ENCODE peak calls at places on chromosomes 13 and 19, in eight cellular contexts. One of them, this sample, is unnamed.

GRCh38 chr13:20547479-20547908 is 19.5 kb upstream of the IFT88 start:
- DNase-seq in aorta: no peak
- DNase-seq in left ventricle myocardium superior: no peak
- DNase-seq in natural killer cell: no peak
- DNase-seq in activated naive CD8-positive, alpha-beta T cell treated with anti-CD3 and anti-CD28 coated beads, Interleukin-2, amount 50 U/mL, for 24 hours: no peak
- DNase-seq in HTR-8/SVneo: no peak
- DNase-seq in cardiac muscle cell: no peak
- DNase-seq in fibroblast of lung: no peak
- DNase-seq in this sample: no peak

GRCh38 chr13:106432636-106433035 is 102.8 kb downstream of the EFNB2 start:
- DNase-seq in aorta: no peak
- DNase-seq in activated naive CD8-positive, alpha-beta T cell treated with anti-CD3 and anti-CD28 coated beads, Interleukin-2, amount 50 U/mL, for 24 hours: no peak
- DNase-seq in natural killer cell: no peak
- DNase-seq in fibroblast of lung: peak; percentile 11
- DNase-seq in HTR-8/SVneo: no peak
- DNase-seq in left ventricle myocardium superior: no peak
- DNase-seq in cardiac muscle cell: no peak
- DNase-seq in this sample: no peak

GRCh38 chr19:4506449-4507149 is 11.7 kb downstream of the PLIN4 start:
- DNase-seq in aorta: no peak
- DNase-seq in fibroblast of lung: peak; percentile 44
- DNase-seq in left ventricle myocardium superior: no peak
- DNase-seq in natural killer cell: no peak
- DNase-seq in activated naive CD8-positive, alpha-beta T cell treated with anti-CD3 and anti-CD28 coated beads, Interleukin-2, amount 50 U/mL, for 24 hours: peak; percentile 20
- DNase-seq in cardiac muscle cell: no peak
- DNase-seq in HTR-8/SVneo: peak; percentile 41
- DNase-seq in this sample: peak; percentile 69

GRCh38 chr19:36417752-36418286 is 625 bp downstream of the ZFP82 start:
- DNase-seq in HTR-8/SVneo: no peak
- DNase-seq in aorta: peak; percentile 41
- DNase-seq in cardiac muscle cell: no peak
- DNase-seq in natural killer cell: no peak
- DNase-seq in fibroblast of lung: no peak
- DNase-seq in left ventricle myocardium superior: no peak
- DNase-seq in activated naive CD8-positive, alpha-beta T cell treated with anti-CD3 and anti-CD28 coated beads, Interleukin-2, amount 50 U/mL, for 24 hours: no peak
- DNase-seq in this sample: no peak

GRCh38 chr19:41535029-41535622 is 40.8 kb upstream of the CEACAM21 start:
- DNase-seq in activated naive CD8-positive, alpha-beta T cell treated with anti-CD3 and anti-CD28 coated beads, Interleukin-2, amount 50 U/mL, for 24 hours: no peak
- DNase-seq in HTR-8/SVneo: no peak
- DNase-seq in aorta: no peak
- DNase-seq in cardiac muscle cell: no peak
- DNase-seq in fibroblast of lung: no peak
- DNase-seq in natural killer cell: no peak
- DNase-seq in left ventricle myocardium superior: no peak
- DNase-seq in this sample: peak; percentile 11

GRCh38 chr19:17323973-17324327 is 10.7 kb downstream of the ANO8 start:
- DNase-seq in fibroblast of lung: no peak
- DNase-seq in HTR-8/SVneo: no peak
- DNase-seq in left ventricle myocardium superior: peak; percentile 51
- DNase-seq in natural killer cell: no peak
- DNase-seq in aorta: no peak
- DNase-seq in activated naive CD8-positive, alpha-beta T cell treated with anti-CD3 and anti-CD28 coated beads, Interleukin-2, amount 50 U/mL, for 24 hours: no peak
- DNase-seq in cardiac muscle cell: no peak
- DNase-seq in this sample: no peak

GRCh38 chr19:16368385-16369305 is 44.0 kb downstream of the KLF2 start:
- DNase-seq in fibroblast of lung: no peak
- DNase-seq in activated naive CD8-positive, alpha-beta T cell treated with anti-CD3 and anti-CD28 coated beads, Interleukin-2, amount 50 U/mL, for 24 hours: no peak
- DNase-seq in aorta: peak; percentile 41
- DNase-seq in cardiac muscle cell: no peak
- DNase-seq in natural killer cell: no peak
- DNase-seq in HTR-8/SVneo: no peak
- DNase-seq in left ventricle myocardium superior: peak; percentile 16
- DNase-seq in this sample: no peak

GRCh38 chr19:55146648-55147218 is 2.3 kb downstream of the TNNT1 start:
- DNase-seq in HTR-8/SVneo: peak; percentile 81
- DNase-seq in left ventricle myocardium superior: no peak
- DNase-seq in cardiac muscle cell: peak; percentile 37
- DNase-seq in natural killer cell: no peak
- DNase-seq in aorta: no peak
- DNase-seq in activated naive CD8-positive, alpha-beta T cell treated with anti-CD3 and anti-CD28 coated beads, Interleukin-2, amount 50 U/mL, for 24 hours: no peak
- DNase-seq in fibroblast of lung: no peak
- DNase-seq in this sample: no peak

GRCh38 chr13:102225892-102226291 is 176.0 kb downstream of the FGF14 start:
- DNase-seq in aorta: no peak
- DNase-seq in cardiac muscle cell: no peak
- DNase-seq in activated naive CD8-positive, alpha-beta T cell treated with anti-CD3 and anti-CD28 coated beads, Interleukin-2, amount 50 U/mL, for 24 hours: no peak
- DNase-seq in natural killer cell: no peak
- DNase-seq in HTR-8/SVneo: no peak
- DNase-seq in fibroblast of lung: no peak
- DNase-seq in left ventricle myocardium superior: no peak
- DNase-seq in this sample: no peak